ENCODE peak calls at places on chromosomes 5 and 9, in four cellular contexts. B is GM23248, W is aorta, C is testis. U is an unnamed sample.

GRCh38 chr9:125650271-125650737 is 56.7 kb downstream of the MAPKAP1 start:
- DNase-seq in C (no peak), B (peak; percentile 88), W (no peak), U (no peak)

GRCh38 chr5:72441861-72442540 is 65.2 kb downstream of the ZNF366 start:
- DNase-seq in B (peak; percentile 96), C (no peak), W (no peak), U (no peak)

GRCh38 chr5:166073921-166074838 is 2217.3 kb upstream of the WWC1 start:
- DNase-seq in C (no peak), W (no peak), B (no peak), U (no peak)

GRCh38 chr9:3525088-3525835 is 539 bp downstream of the RFX3 start:
- DNase-seq in B (peak; percentile 59), C (no peak), W (peak; percentile 81), U (no peak)

GRCh38 chr9:133135193-133135745 is 14.2 kb upstream of the RALGDS start:
- DNase-seq in B (peak; percentile 98), W (peak; percentile 91), C (no peak), U (peak; percentile 49)

GRCh38 chr5:37839441-37840035 is 303 bp downstream of the GDNF start:
- DNase-seq in W (peak; percentile 79), B (peak; percentile 88), C (peak; percentile 61), U (no peak)

GRCh38 chr9:121359358-121360294 is 10.4 kb downstream of the STOM start:
- DNase-seq in W (no peak), C (no peak), B (peak; percentile 27), U (no peak)

GRCh38 chr5:128084228-128085167 is 932 bp downstream of the SLC12A2 start:
- DNase-seq in C (peak; percentile 48), B (peak; percentile 58), W (peak; percentile 81), U (peak; percentile 19)

GRCh38 chr9:136725612-136726011 is 13.2 kb downstream of the DIPK1B start:
- DNase-seq in B (peak; percentile 78), C (no peak), W (no peak), U (no peak)

GRCh38 chr5:88881566-88881965 is 1.4 kb downstream of the MEF2C start:
- DNase-seq in B (peak; percentile 54), W (no peak), C (no peak), U (no peak)

DNA sequence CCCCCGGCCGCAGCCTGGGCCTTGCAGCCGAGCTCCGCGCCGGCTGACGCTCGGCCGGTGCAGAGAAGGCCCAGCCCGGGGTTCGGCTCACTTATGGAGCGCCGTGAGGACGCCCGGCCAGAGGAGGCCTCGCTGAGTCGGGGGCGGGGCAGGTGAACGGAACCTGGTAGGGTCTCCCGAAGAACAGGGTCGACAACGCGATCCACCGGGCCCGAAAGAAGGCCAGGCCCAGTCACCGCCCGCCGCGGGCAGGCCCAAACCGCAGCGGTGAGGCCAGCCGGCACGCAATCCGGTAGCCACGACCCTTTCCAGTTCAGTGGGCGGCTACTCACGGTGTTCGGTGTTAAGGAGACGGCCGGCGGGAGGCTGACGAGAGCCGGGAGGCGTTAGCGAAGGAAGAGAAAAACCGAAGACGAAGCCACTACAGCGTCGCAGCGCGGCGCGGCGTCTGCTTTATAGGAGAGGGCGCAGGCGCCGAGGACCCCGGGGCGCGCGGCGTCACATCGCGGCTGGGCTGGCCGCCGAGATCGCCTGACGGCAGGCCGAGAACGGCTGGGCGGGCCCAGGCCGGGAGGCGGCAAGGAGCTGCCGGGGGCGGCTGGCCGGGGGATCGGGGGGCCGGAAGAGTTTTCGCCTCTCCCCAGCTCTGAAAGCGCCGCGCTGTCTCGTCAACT is at the start of gene SKP1:
- DNase-seq in W (peak; percentile 94), B (peak; percentile 92), C (peak; percentile 89), U (peak; percentile 70)
- H3K4me3 ChIP-seq in W (peak within 1 kb of the TSS; percentile 39), B (peak within 1 kb of the TSS; percentile 87), C (peak within 1 kb of the TSS; percentile 100), U (peak within 1 kb of the TSS; percentile 86)

GRCh38 chr5:56344594-56344993 is 111.5 kb upstream of the ANKRD55 start:
- DNase-seq in W (no peak), B (no peak), C (no peak), U (no peak)
- H3K9me3 ChIP-seq in W (no peaks in the 10 kb centered on the region), B (no peaks in the 10 kb centered on the region), C (no peaks in the 10 kb centered on the region), U (no peaks in the 10 kb centered on the region)

DNA sequence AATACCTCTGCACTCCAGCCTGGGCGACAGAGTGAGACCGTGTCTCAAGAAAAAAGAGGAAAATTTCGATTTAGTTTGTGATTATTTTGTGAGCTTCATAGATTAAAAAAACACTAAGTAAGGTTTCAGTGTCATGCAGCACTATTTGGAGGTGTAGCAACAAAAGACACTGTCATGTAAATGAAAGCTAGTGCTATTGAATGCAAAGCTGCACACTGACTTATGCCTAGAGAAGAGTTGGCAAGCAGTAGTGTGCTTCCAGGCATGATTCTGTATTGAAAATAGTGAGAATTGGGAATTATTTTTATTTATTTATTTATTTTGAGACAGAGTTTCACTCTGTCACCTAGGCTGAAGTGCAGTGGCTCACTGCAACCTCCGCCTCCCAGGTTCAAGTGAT is 34.5 kb downstream of the DDX46 start:
- DNase-seq in C (no peak), W (no peak), B (no peak), U (no peak)
- H3K36me3 ChIP-seq in C (no peaks in the 10 kb centered on the region), W (peaks cover 3% of the 10 kb centered on the region), B (peaks cover 72% of the 10 kb centered on the region), U (peaks cover 67% of the 10 kb centered on the region)

GRCh38 chr5:3098821-3099220 is 347.3 kb upstream of the IRX2 start:
- DNase-seq in W (no peak), B (no peak), C (no peak), U (no peak)
- H3K4me3 ChIP-seq in W (no peak overlapping the region), B (no peak overlapping the region), C (no peak overlapping the region), U (no peak overlapping the region)

GRCh38 chr5:141343953-141344463 is 379 bp downstream of the PCDHGA3 start:
- DNase-seq in W (no peak), B (no peak), C (no peak), U (no peak)
- H3K9me3 ChIP-seq in W (peaks cover 36% of the 10 kb centered on the region), B (no peaks in the 10 kb centered on the region), C (no peaks in the 10 kb centered on the region), U (no peaks in the 10 kb centered on the region)

DNA sequence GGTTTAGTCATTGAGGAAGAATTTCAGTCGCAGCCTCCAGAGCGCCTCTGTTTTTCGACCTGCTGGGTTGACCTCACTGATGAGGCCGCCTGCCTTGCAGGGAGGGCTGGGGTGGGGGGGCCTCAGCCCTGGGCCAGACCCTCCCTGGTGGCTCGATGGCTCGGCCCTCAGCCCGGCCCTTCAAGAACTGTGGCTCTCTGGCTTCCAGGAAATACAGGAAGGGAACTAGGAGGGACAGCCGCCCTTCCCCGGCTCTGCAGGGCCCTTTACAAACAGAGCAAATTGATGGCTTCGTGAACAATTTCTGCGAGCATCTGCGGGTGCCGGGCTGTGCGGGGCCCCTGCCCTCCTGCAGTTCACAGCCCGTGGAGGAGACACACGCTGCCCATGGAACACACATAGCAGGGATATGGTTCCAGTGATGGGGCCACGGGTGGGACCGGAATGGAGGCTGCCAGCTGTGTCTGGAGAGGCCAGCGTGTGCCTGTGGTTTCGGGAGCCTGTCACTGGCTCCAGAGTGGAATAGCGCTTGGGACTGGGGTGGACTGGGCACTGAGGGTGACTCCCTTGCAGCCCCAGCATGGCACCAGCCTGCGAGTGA is 39.6 kb downstream of the COL5A1 start:
- DNase-seq in B (peak; percentile 44), C (peak; percentile 24), W (peak; percentile 79), U (no peak)
- H3K36me3 ChIP-seq in B (peaks cover 3% of the 10 kb centered on the region), C (no peaks in the 10 kb centered on the region), W (no peaks in the 10 kb centered on the region), U (no peaks in the 10 kb centered on the region)

DNA sequence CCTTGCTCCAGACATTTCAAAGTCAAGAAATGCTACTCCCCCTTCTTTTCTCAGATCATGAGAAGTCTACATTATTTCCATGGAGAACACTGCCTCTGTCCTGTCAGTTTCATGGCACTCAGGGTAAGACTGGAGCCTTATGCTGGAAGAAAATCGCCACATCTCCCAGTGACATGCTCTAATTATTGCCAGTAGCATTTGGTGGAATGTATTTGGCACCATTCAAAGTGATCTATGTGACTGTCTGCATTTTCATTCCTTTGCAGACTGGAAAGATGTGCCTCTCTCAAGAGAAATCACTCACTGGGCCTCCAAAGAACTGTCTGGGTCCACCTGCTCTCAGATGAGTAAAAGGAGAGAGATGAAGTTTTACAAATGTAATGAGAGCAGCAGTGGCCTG is 840 bp upstream of the PLCXD3 start:
- DNase-seq in C (no peak), W (no peak), B (no peak), U (no peak)
- H3K4me3 ChIP-seq in C (no peak overlapping the region), W (no peak overlapping the region), B (no peak overlapping the region), U (no peak overlapping the region)

DNA sequence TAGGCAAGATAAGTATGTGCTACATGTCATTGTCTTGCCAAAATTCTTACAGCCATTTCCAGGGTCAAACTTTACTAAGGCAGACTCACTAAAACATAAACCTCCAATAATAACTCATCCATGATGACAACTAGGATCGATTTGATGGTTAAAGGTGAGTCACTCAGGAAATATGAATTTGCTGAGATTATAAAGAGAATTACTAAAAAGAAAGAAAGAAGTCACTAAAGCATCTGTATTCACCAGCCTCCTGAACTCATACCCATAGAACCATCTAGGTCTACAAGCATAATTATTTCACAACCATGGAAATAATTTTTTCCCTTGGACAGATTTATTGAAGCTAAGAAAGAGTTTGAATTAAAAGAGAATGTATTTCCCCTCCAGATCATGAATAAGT is 258.6 kb downstream of the TLE1 start:
- DNase-seq in B (peak; percentile 27), C (no peak), W (no peak), U (no peak)
- H3K9me3 ChIP-seq in B (no peaks in the 10 kb centered on the region), C (no peaks in the 10 kb centered on the region), W (no peaks in the 10 kb centered on the region), U (no peaks in the 10 kb centered on the region)

U was measured in effector memory CD4-positive, alpha-beta T cell.